ENCODE peak calls at places on chromosomes 7 and 10, in eight cellular contexts. One of them, this sample, is unnamed.

GRCh38 chr10:12902135-12902572 is 99.4 kb downstream of the CCDC3 start:
- DNase-seq in GM23248: peak
- DNase-seq in tibial artery: no peak
- DNase-seq in LHCN-M2: peak
- DNase-seq in GM06990: no peak
- DNase-seq in A549: peak
- DNase-seq in thoracic aorta: no peak
- DNase-seq in stimulated activated naive B cell treated with anti-CD40 and anti-IgM and Interleukin-4, amounts not matched to agents 10 μg/mL and 1 μg/mL and 100 μg/mL, for 72 hours: peak
- DNase-seq in this sample: no peak

GRCh38 chr10:86687750-86688149 is 19.4 kb downstream of the LDB3 start:
- DNase-seq in A549: no peak
- DNase-seq in LHCN-M2: no peak
- DNase-seq in GM23248: peak
- DNase-seq in thoracic aorta: no peak
- DNase-seq in tibial artery: no peak
- DNase-seq in stimulated activated naive B cell treated with anti-CD40 and anti-IgM and Interleukin-4, amounts not matched to agents 10 μg/mL and 1 μg/mL and 100 μg/mL, for 72 hours: no peak
- DNase-seq in GM06990: no peak
- DNase-seq in this sample: no peak

GRCh38 chr10:17787087-17787942 is 21.8 kb upstream of the MRC1 start:
- DNase-seq in thoracic aorta: no peak
- DNase-seq in LHCN-M2: peak
- DNase-seq in stimulated activated naive B cell treated with anti-CD40 and anti-IgM and Interleukin-4, amounts not matched to agents 10 μg/mL and 1 μg/mL and 100 μg/mL, for 72 hours: no peak
- DNase-seq in GM23248: peak
- DNase-seq in GM06990: no peak
- DNase-seq in tibial artery: no peak
- DNase-seq in A549: peak
- DNase-seq in this sample: peak

GRCh38 chr7:105773030-105773460 is 103.4 kb downstream of the ATXN7L1 start:
- DNase-seq in tibial artery: no peak
- DNase-seq in GM06990: no peak
- DNase-seq in A549: no peak
- DNase-seq in LHCN-M2: no peak
- DNase-seq in stimulated activated naive B cell treated with anti-CD40 and anti-IgM and Interleukin-4, amounts not matched to agents 10 μg/mL and 1 μg/mL and 100 μg/mL, for 72 hours: no peak
- DNase-seq in GM23248: no peak
- DNase-seq in thoracic aorta: no peak
- DNase-seq in this sample: no peak

GRCh38 chr7:66036382-66036781 is 39.2 kb upstream of the ASL start:
- DNase-seq in A549: no peak
- DNase-seq in GM23248: no peak
- DNase-seq in tibial artery: no peak
- DNase-seq in thoracic aorta: no peak
- DNase-seq in stimulated activated naive B cell treated with anti-CD40 and anti-IgM and Interleukin-4, amounts not matched to agents 10 μg/mL and 1 μg/mL and 100 μg/mL, for 72 hours: no peak
- DNase-seq in GM06990: no peak
- DNase-seq in LHCN-M2: no peak
- DNase-seq in this sample: no peak

GRCh38 chr10:30770229-30770628 is 140.7 kb upstream of the LYZL2 start:
- DNase-seq in LHCN-M2: no peak
- DNase-seq in thoracic aorta: no peak
- DNase-seq in GM23248: no peak
- DNase-seq in GM06990: no peak
- DNase-seq in stimulated activated naive B cell treated with anti-CD40 and anti-IgM and Interleukin-4, amounts not matched to agents 10 μg/mL and 1 μg/mL and 100 μg/mL, for 72 hours: no peak
- DNase-seq in A549: no peak
- DNase-seq in tibial artery: no peak
- DNase-seq in this sample: no peak

GRCh38 chr7:29873644-29874294 is 67.5 kb downstream of the WIPF3 start:
- DNase-seq in GM06990: no peak
- DNase-seq in A549: no peak
- DNase-seq in stimulated activated naive B cell treated with anti-CD40 and anti-IgM and Interleukin-4, amounts not matched to agents 10 μg/mL and 1 μg/mL and 100 μg/mL, for 72 hours: no peak
- DNase-seq in GM23248: no peak
- DNase-seq in tibial artery: no peak
- DNase-seq in thoracic aorta: no peak
- DNase-seq in LHCN-M2: no peak
- DNase-seq in this sample: no peak

GRCh38 chr7:36348771-36349170 is 40.9 kb upstream of the ANLN start:
- DNase-seq in A549: no peak
- DNase-seq in LHCN-M2: no peak
- DNase-seq in stimulated activated naive B cell treated with anti-CD40 and anti-IgM and Interleukin-4, amounts not matched to agents 10 μg/mL and 1 μg/mL and 100 μg/mL, for 72 hours: no peak
- DNase-seq in GM23248: no peak
- DNase-seq in tibial artery: no peak
- DNase-seq in GM06990: no peak
- DNase-seq in thoracic aorta: no peak
- DNase-seq in this sample: no peak

GRCh38 chr10:88934900-88935672 is 17.5 kb downstream of the ACTA2 start:
- DNase-seq in GM23248: peak
- DNase-seq in stimulated activated naive B cell treated with anti-CD40 and anti-IgM and Interleukin-4, amounts not matched to agents 10 μg/mL and 1 μg/mL and 100 μg/mL, for 72 hours: peak
- DNase-seq in GM06990: peak
- DNase-seq in tibial artery: peak
- DNase-seq in LHCN-M2: peak
- DNase-seq in thoracic aorta: no peak
- DNase-seq in A549: peak
- DNase-seq in this sample: peak

GRCh38 chr10:118798186-118798811 is 43.5 kb upstream of the CACUL1 start:
- DNase-seq in GM06990: no peak
- DNase-seq in thoracic aorta: no peak
- DNase-seq in GM23248: peak
- DNase-seq in A549: peak
- DNase-seq in stimulated activated naive B cell treated with anti-CD40 and anti-IgM and Interleukin-4, amounts not matched to agents 10 μg/mL and 1 μg/mL and 100 μg/mL, for 72 hours: no peak
- DNase-seq in LHCN-M2: peak
- DNase-seq in tibial artery: peak
- DNase-seq in this sample: peak

GRCh38 chr10:26612151-26612915 is 85.2 kb upstream of the PDSS1 start:
- DNase-seq in LHCN-M2: no peak
- DNase-seq in thoracic aorta: no peak
- DNase-seq in stimulated activated naive B cell treated with anti-CD40 and anti-IgM and Interleukin-4, amounts not matched to agents 10 μg/mL and 1 μg/mL and 100 μg/mL, for 72 hours: no peak
- DNase-seq in GM23248: no peak
- DNase-seq in GM06990: no peak
- DNase-seq in A549: no peak
- DNase-seq in tibial artery: no peak
- DNase-seq in this sample: no peak

GRCh38 chr10:35565602-35566061 is 39.5 kb upstream of the GJD4 start:
- DNase-seq in LHCN-M2: no peak
- DNase-seq in GM06990: no peak
- DNase-seq in A549: no peak
- DNase-seq in thoracic aorta: no peak
- DNase-seq in GM23248: peak
- DNase-seq in stimulated activated naive B cell treated with anti-CD40 and anti-IgM and Interleukin-4, amounts not matched to agents 10 μg/mL and 1 μg/mL and 100 μg/mL, for 72 hours: no peak
- DNase-seq in tibial artery: no peak
- DNase-seq in this sample: no peak

GRCh38 chr7:158827411-158828342 is 1.6 kb downstream of the ESYT2 start:
- DNase-seq in A549: peak
- DNase-seq in LHCN-M2: peak
- DNase-seq in thoracic aorta: no peak
- DNase-seq in stimulated activated naive B cell treated with anti-CD40 and anti-IgM and Interleukin-4, amounts not matched to agents 10 μg/mL and 1 μg/mL and 100 μg/mL, for 72 hours: no peak
- DNase-seq in GM06990: no peak
- DNase-seq in tibial artery: no peak
- DNase-seq in GM23248: peak
- DNase-seq in this sample: no peak

GRCh38 chr10:94104316-94105060 is 110.8 kb downstream of the PLCE1 start:
- DNase-seq in A549: no peak
- DNase-seq in LHCN-M2: peak
- DNase-seq in stimulated activated naive B cell treated with anti-CD40 and anti-IgM and Interleukin-4, amounts not matched to agents 10 μg/mL and 1 μg/mL and 100 μg/mL, for 72 hours: no peak
- DNase-seq in GM23248: no peak
- DNase-seq in tibial artery: no peak
- DNase-seq in GM06990: no peak
- DNase-seq in thoracic aorta: no peak
- DNase-seq in this sample: no peak

GRCh38 chr7:16813232-16813616 is 8.4 kb upstream of the AGR2 start:
- DNase-seq in A549: peak
- DNase-seq in GM06990: no peak
- DNase-seq in stimulated activated naive B cell treated with anti-CD40 and anti-IgM and Interleukin-4, amounts not matched to agents 10 μg/mL and 1 μg/mL and 100 μg/mL, for 72 hours: no peak
- DNase-seq in GM23248: no peak
- DNase-seq in LHCN-M2: peak
- DNase-seq in thoracic aorta: no peak
- DNase-seq in tibial artery: no peak
- DNase-seq in this sample: no peak

GRCh38 chr10:119724630-119725549 is 960 bp upstream of the INPP5F start:
- DNase-seq in tibial artery: no peak
- DNase-seq in LHCN-M2: peak
- DNase-seq in thoracic aorta: no peak
- DNase-seq in GM06990: peak
- DNase-seq in A549: no peak
- DNase-seq in stimulated activated naive B cell treated with anti-CD40 and anti-IgM and Interleukin-4, amounts not matched to agents 10 μg/mL and 1 μg/mL and 100 μg/mL, for 72 hours: no peak
- DNase-seq in GM23248: peak
- DNase-seq in this sample: no peak

GRCh38 chr10:129725011-129725410 is 239.1 kb downstream of the EBF3 start:
- DNase-seq in thoracic aorta: no peak
- DNase-seq in GM23248: no peak
- DNase-seq in stimulated activated naive B cell treated with anti-CD40 and anti-IgM and Interleukin-4, amounts not matched to agents 10 μg/mL and 1 μg/mL and 100 μg/mL, for 72 hours: no peak
- DNase-seq in LHCN-M2: no peak
- DNase-seq in tibial artery: peak
- DNase-seq in A549: no peak
- DNase-seq in GM06990: no peak
- DNase-seq in this sample: no peak

GRCh38 chr7:128362670-128363069 is 1.2 kb upstream of the PRRT4 start:
- DNase-seq in tibial artery: no peak
- DNase-seq in GM23248: peak
- DNase-seq in thoracic aorta: no peak
- DNase-seq in stimulated activated naive B cell treated with anti-CD40 and anti-IgM and Interleukin-4, amounts not matched to agents 10 μg/mL and 1 μg/mL and 100 μg/mL, for 72 hours: no peak
- DNase-seq in GM06990: no peak
- DNase-seq in A549: no peak
- DNase-seq in LHCN-M2: peak
- DNase-seq in this sample: no peak

GRCh38 chr7:106138776-106139175 is 26.7 kb upstream of the SYPL1 start:
- DNase-seq in A549: no peak
- DNase-seq in tibial artery: no peak
- DNase-seq in LHCN-M2: no peak
- DNase-seq in thoracic aorta: no peak
- DNase-seq in GM23248: no peak
- DNase-seq in GM06990: no peak
- DNase-seq in stimulated activated naive B cell treated with anti-CD40 and anti-IgM and Interleukin-4, amounts not matched to agents 10 μg/mL and 1 μg/mL and 100 μg/mL, for 72 hours: no peak
- DNase-seq in this sample: no peak

GRCh38 chr10:48343871-48344598 is 37.6 kb downstream of the MAPK8 start:
- DNase-seq in stimulated activated naive B cell treated with anti-CD40 and anti-IgM and Interleukin-4, amounts not matched to agents 10 μg/mL and 1 μg/mL and 100 μg/mL, for 72 hours: no peak
- DNase-seq in tibial artery: no peak
- DNase-seq in GM06990: no peak
- DNase-seq in thoracic aorta: no peak
- DNase-seq in GM23248: peak
- DNase-seq in LHCN-M2: no peak
- DNase-seq in A549: no peak
- DNase-seq in this sample: peak